ENCODE peak calls at places on chromosomes 3 and 15, in nine cellular contexts. M, Q, T, P, E, O, B, Z and D are unnamed samples.

GRCh38 chr3:158248261-158248660 is 138.4 kb downstream of the RSRC1 start:
- DNase-seq in M (no peak), Q (no peak), T (no peak), P (no peak), E (no peak), O (no peak), B (no peak), Z (no peak), D (no peak)

GRCh38 chr3:197711973-197712707 is 24.6 kb downstream of the RUBCN start:
- DNase-seq in M (peak; percentile 96), Q (peak; percentile 74), T (peak; percentile 97), P (peak; percentile 71), E (peak; percentile 32), O (peak; percentile 98), B (peak; percentile 38), Z (peak; percentile 98), D (peak; percentile 55)

GRCh38 chr3:102745881-102746280 is 311.1 kb downstream of the ZPLD1 start:
- DNase-seq in M (peak; percentile 18), Q (no peak), T (no peak), P (no peak), E (no peak), O (no peak), B (no peak), Z (no peak), D (no peak)

GRCh38 chr3:58214484-58215316 is 3.9 kb upstream of the DNASE1L3 start:
- DNase-seq in M (peak; percentile 9), Q (peak; percentile 81), T (no peak), P (no peak), E (no peak), O (peak; percentile 22), B (peak; percentile 82), Z (peak; percentile 100), D (no peak)

GRCh38 chr15:50298340-50298739 is 32.8 kb upstream of the HDC start:
- DNase-seq in M (no peak), Q (no peak), T (no peak), P (no peak), E (no peak), O (no peak), B (no peak), Z (no peak), D (no peak)

GRCh38 chr3:183766745-183767606 is 58.4 kb downstream of the MAP6D1 start:
- DNase-seq in M (peak; percentile 70), Q (peak; percentile 18), T (peak; percentile 81), P (peak; percentile 42), E (peak; percentile 82), O (peak; percentile 78), B (peak; percentile 23), Z (peak; percentile 27), D (peak; percentile 81)

GRCh38 chr3:62371735-62372591 is 1.4 kb downstream of the FEZF2 start:
- DNase-seq in M (no peak), Q (no peak), T (no peak), P (no peak), E (peak; percentile 64), O (no peak), B (no peak), Z (no peak), D (peak; percentile 37)

GRCh38 chr3:89098964-89099585 is 8.3 kb upstream of the EPHA3 start:
- DNase-seq in M (peak; percentile 72), Q (no peak), T (peak; percentile 73), P (peak; percentile 16), E (peak; percentile 75), O (peak; percentile 51), B (peak; percentile 5), Z (no peak), D (peak; percentile 65)

GRCh38 chr15:30921106-30921505 is 17.4 kb downstream of the FAN1 start:
- DNase-seq in M (no peak), Q (no peak), T (no peak), P (no peak), E (no peak), O (no peak), B (no peak), Z (no peak), D (no peak)

GRCh38 chr15:48802867-48803266 is 8.0 kb downstream of the CEP152 start:
- DNase-seq in M (peak; percentile 85), Q (no peak), T (peak; percentile 80), P (no peak), E (no peak), O (peak; percentile 94), B (no peak), Z (peak; percentile 75), D (no peak)

GRCh38 chr3:13812039-13812438 is 67.8 kb downstream of the WNT7A start:
- DNase-seq in M (no peak), Q (no peak), T (no peak), P (no peak), E (peak; percentile 54), O (no peak), B (no peak), Z (no peak), D (no peak)

GRCh38 chr15:83205725-83206324 is 1.8 kb downstream of the HDGFL3 start:
- DNase-seq in M (peak; percentile 70), Q (no peak), T (peak; percentile 66), P (no peak), E (no peak), O (peak; percentile 93), B (no peak), Z (no peak), D (no peak)

GRCh38 chr15:64894395-64895056 is 17.2 kb upstream of the ANKDD1A start:
- DNase-seq in M (no peak), Q (peak; percentile 86), T (no peak), P (peak; percentile 36), E (peak; percentile 83), O (no peak), B (peak; percentile 56), Z (no peak), D (no peak)

GRCh38 chr15:64896371-64897069 is 15.2 kb upstream of the ANKDD1A start:
- DNase-seq in M (no peak), Q (no peak), T (no peak), P (no peak), E (no peak), O (no peak), B (no peak), Z (no peak), D (no peak)

GRCh38 chr15:64897345-64897985 is 14.2 kb upstream of the ANKDD1A start:
- DNase-seq in M (peak; percentile 77), Q (no peak), T (peak; percentile 79), P (peak; percentile 71), E (no peak), O (peak; percentile 53), B (no peak), Z (no peak), D (no peak)

GRCh38 chr15:64893481-64894394 is 18.0 kb upstream of the ANKDD1A start:
- DNase-seq in M (peak; percentile 94), Q (peak; percentile 97), T (peak; percentile 97), P (peak; percentile 96), E (peak; percentile 97), O (peak; percentile 91), B (peak; percentile 100), Z (peak; percentile 97), D (peak; percentile 90)

GRCh38 chr15:64895285-64896065 is 16.2 kb upstream of the ANKDD1A start:
- DNase-seq in M (peak; percentile 69), Q (peak; percentile 71), T (peak; percentile 65), P (no peak), E (no peak), O (peak; percentile 28), B (peak; percentile 68), Z (no peak), D (no peak)
- TF ChIP-seq CTCF in M (no peak), Q (peak; percentile 31), T (no peak), P (peak; percentile 12), E (no peak), O (no peak), B (no peak), Z (peak; percentile 37), D (no peak)

GRCh38 chr15:28098360-28098765 is 752 bp downstream of the OCA2 start:
- DNase-seq in M (no peak), Q (no peak), T (no peak), P (no peak), E (no peak), O (no peak), B (no peak), Z (no peak), D (no peak)

GRCh38 chr15:28099555-28100140 is 533 bp upstream of the OCA2 start:
- DNase-seq in M (no peak), Q (no peak), T (no peak), P (no peak), E (no peak), O (no peak), B (no peak), Z (no peak), D (no peak)

GRCh38 chr15:28097656-28098359 is 1.3 kb downstream of the OCA2 start:
- DNase-seq in M (no peak), Q (no peak), T (no peak), P (no peak), E (no peak), O (no peak), B (no peak), Z (no peak), D (no peak)

GRCh38 chr15:28100516-28101195 is 1.5 kb upstream of the OCA2 start:
- DNase-seq in M (no peak), Q (no peak), T (no peak), P (no peak), E (no peak), O (no peak), B (no peak), Z (no peak), D (no peak)

GRCh38 chr15:28098766-28099554 is at the start of gene OCA2:
- DNase-seq in M (peak; percentile 40), Q (no peak), T (peak; percentile 35), P (peak; percentile 70), E (peak; percentile 91), O (no peak), B (no peak), Z (no peak), D (peak; percentile 88)
- TF ChIP-seq CTCF in M (peak; percentile 20), Q (peak; percentile 30), T (no peak), P (peak; percentile 13), E (peak; percentile 50), O (peak; percentile 54), B (no peak), Z (peak; percentile 29), D (peak; percentile 84)

DNA sequence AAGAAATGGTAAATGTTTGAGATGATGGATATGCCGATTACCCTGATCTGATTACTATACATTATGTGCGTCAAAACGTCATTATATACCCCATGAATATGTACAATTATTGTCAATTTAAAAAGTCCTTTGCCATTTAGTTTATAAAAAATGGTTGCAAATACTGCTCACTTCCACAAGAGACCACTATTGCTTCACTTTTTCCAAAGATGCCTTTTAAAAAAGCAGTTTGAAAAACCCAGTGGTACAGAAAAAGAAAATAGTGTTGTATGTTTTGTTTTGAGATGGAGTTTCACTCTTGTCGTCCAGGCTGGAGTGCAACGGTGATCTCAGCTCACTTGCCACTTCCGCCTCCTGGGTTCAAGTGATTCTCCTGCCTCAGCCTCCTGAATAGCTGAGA is 39.3 kb downstream of the EDEM1 start:
- DNase-seq in M (peak; percentile 61), Q (peak; percentile 33), T (peak; percentile 62), P (no peak), E (no peak), O (no peak), B (no peak), Z (no peak), D (no peak)
- TF ChIP-seq CTCF in M (peak; percentile 53), Q (peak; percentile 35), T (peak; percentile 34), P (peak; percentile 63), E (peak; percentile 60), O (peak; percentile 42), B (peak; percentile 34), Z (peak; percentile 71), D (peak; percentile 15)

DNA sequence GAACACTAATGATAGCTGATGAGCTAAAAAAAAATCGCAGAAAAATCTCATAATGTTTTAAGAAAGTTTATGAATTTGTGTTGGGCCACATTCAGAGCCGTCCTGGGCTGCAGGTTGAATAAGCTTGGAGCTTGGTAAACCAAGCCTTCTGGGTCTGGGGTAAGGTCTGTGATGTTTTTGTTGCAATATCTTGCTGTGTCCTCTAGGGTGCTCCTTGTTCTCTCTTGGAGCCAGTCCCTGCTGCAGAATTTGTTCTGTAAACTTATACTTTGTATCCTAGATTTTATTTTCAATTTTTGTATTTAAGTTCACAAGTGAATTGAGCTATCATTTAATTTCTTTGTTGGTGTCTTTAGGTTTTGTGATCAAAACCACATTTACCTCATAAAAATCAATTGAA is 143.7 kb downstream of the NR1D2 start:
- DNase-seq in M (peak; percentile 60), Q (no peak), T (peak; percentile 68), P (no peak), E (no peak), O (peak; percentile 19), B (peak; percentile 10), Z (no peak), D (no peak)
- TF ChIP-seq CTCF in M (peak; percentile 63), Q (peak; percentile 52), T (peak; percentile 61), P (peak; percentile 26), E (peak; percentile 32), O (peak; percentile 70), B (no peak), Z (peak; percentile 69), D (peak; percentile 33)